ENCODE peak calls at places on chromosomes 12 and 14, in four cellular contexts. U, Y, I and K are unnamed samples.

GRCh38 chr14:55974046-55974582 is 144.1 kb upstream of the PELI2 start:
- DNase-seq in U (no peak), Y (no peak), I (no peak), K (no peak)

GRCh38 chr12:45518516-45519235 is 210.8 kb upstream of the ARID2 start:
- DNase-seq in U (no peak), Y (no peak), I (peak), K (no peak)

GRCh38 chr12:64269161-64269560 is 47.1 kb upstream of the KICS2 start:
- DNase-seq in U (no peak), Y (no peak), I (no peak), K (no peak)

GRCh38 chr12:29589852-29590251 is 92.4 kb upstream of the OVCH1 start:
- DNase-seq in U (no peak), Y (no peak), I (no peak), K (no peak)

GRCh38 chr12:68349921-68350606 is 17.9 kb upstream of the MDM1 start:
- DNase-seq in U (no peak), Y (no peak), I (no peak), K (no peak)

GRCh38 chr12:124123432-124124015 is 150.5 kb downstream of the ZNF664 start:
- DNase-seq in U (no peak), Y (no peak), I (no peak), K (no peak)

GRCh38 chr12:82375201-82375600 is 16.9 kb downstream of the METTL25 start:
- DNase-seq in U (no peak), Y (no peak), I (no peak), K (no peak)

GRCh38 chr14:69260246-69260978 is 454 bp downstream of the GALNT16 start:
- DNase-seq in U (no peak), Y (no peak), I (peak), K (no peak)

GRCh38 chr14:55976619-55977018 is 141.6 kb upstream of the PELI2 start:
- DNase-seq in U (no peak), Y (no peak), I (no peak), K (no peak)

DNA sequence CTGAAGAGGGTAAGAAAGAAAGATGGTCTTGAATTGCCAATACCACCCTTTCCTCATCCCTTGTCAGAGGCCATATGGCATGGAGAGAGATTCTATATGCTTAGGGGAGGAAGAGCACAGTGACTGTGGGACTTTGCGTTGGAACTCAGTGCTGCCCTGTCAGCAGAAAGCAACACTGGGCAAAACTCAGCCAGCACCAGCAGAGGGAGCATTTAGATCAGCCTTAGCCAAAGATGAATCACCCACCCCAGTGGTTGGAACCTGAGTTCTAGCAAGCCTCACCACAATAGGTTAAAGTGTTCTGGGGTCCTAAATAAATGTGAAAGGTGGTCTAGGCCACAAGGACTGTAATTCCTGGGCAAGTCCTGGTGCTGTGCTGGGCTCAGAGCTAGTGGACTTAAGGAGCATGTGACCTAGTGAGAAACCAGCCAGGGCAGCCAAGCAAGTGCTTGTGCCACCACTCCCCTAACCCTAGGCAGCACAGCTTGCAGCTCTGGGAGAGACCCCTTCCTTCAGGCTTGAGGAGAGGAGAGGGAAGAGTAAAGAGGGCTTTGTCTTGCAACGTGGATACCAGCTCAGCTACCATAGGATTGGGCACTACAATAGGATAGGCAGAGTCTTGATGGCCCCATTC is 11.4 kb upstream of the BCAT1 start:
- DNase-seq in U (peak), Y (peak), I (no peak), K (peak)
- TF ChIP-seq PBX3 in U (no peak), Y (no peak), I (no peak), K (no peak)

GRCh38 chr12:116174904-116175303 is 102.6 kb downstream of the MED13L start:
- DNase-seq in U (no peak), Y (no peak), I (no peak), K (no peak)

GRCh38 chr12:116169071-116169470 is 108.4 kb downstream of the MED13L start:
- DNase-seq in U (no peak), Y (no peak), I (no peak), K (no peak)

GRCh38 chr12:116171549-116171948 is 105.9 kb downstream of the MED13L start:
- DNase-seq in U (no peak), Y (no peak), I (no peak), K (no peak)

GRCh38 chr12:116177017-116177416 is 100.5 kb downstream of the MED13L start:
- DNase-seq in U (no peak), Y (no peak), I (no peak), K (no peak)

GRCh38 chr12:116172224-116172849 is 105.2 kb downstream of the MED13L start:
- DNase-seq in U (no peak), Y (no peak), I (no peak), K (no peak)
- TF ChIP-seq PBX3 in U (no peak), Y (no peak), I (no peak), K (no peak)

DNA sequence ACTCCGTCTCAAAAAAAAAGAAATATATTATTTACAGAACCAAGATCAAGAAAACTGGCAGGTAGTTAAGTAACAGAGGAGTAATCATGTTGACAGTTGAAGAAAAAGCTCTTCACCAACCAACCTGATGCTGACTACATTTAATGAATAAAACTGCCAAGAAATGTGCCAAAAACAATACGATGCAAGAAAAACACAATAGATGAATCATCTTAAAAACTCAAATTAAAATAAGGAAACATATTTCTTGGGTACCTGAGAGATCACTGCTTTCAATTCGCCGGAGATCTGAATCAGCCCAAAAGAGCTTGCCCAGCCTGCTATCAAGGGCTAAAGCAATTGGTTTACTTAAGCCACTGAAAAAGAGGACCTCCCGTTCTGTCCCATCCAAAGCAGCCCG is 76.4 kb downstream of the BCL2L14 start:
- DNase-seq in U (no peak), Y (no peak), I (no peak), K (no peak)
- TF ChIP-seq PBX3 in U (no peak), Y (no peak), I (no peak), K (no peak)

GRCh38 chr12:131471946-131472732 is 238.8 kb upstream of the SFSWAP start:
- DNase-seq in U (no peak), Y (no peak), I (no peak), K (no peak)

GRCh38 chr12:131477613-131478012 is 233.3 kb upstream of the SFSWAP start:
- DNase-seq in U (no peak), Y (no peak), I (no peak), K (no peak)

GRCh38 chr12:131473261-131473660 is 237.6 kb upstream of the SFSWAP start:
- DNase-seq in U (no peak), Y (no peak), I (no peak), K (no peak)

GRCh38 chr12:131471271-131471905 is 239.5 kb upstream of the SFSWAP start:
- DNase-seq in U (no peak), Y (no peak), I (no peak), K (no peak)

DNA sequence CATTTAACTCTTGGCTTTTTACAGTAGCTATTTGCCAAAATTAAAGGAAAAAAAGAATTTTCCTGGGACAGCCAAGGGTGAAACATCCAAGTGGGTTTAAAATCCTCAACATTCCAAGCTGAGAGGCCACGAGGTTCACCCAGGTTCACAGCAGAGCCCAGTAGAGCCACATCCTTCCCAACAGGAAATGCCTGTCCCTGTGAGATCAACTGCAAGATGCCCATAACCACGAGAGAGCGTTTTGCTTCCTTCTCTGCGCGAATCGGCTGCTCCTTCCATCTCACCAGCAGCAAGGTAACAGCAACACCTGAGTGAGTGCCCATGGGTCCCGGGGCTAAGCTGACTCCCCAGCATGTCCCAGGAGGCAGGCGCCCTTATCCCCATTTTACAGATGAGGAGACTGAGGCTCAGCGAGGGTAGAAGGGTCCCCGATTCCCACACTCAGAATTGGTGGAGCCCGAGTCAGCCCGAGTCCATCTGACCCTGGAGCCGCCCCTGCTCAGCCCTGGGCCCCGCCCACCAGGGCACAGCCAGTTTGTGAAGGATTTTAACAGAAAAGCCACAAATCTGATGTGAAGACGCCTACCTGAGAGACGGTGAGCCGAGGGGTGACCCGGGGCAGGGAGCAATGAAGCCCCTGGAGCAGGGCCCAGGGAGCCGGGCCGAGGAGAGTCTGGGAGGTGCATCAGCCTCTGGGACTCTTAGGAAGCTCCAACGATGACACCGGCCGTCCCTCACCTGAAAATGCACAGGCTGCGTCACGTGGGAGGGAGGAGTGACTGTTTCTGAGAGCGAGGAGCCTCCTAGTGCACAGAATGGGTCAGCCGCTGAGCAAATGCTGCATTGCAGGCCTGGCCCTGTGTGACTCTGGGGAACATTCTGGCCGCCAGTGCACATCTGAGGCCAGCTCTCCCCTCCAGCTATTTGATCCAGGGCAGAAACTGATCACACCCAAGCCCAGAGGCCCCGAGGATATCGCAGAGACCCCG is 236.9 kb upstream of the SFSWAP start:
- DNase-seq in U (no peak), Y (no peak), I (no peak), K (no peak)
- TF ChIP-seq PBX3 in U (no peak), Y (no peak), I (no peak), K (no peak)